ENCODE peak calls at places on chromosome 16, in ten cellular contexts. One of them, this sample, is unnamed.

GRCh38 chr16:27232061-27232841 is 28.9 kb downstream of the KDM8 start:
- DNase-seq in sigmoid colon: peak; percentile 59
- DNase-seq in GM12878: peak; percentile 66
- DNase-seq in esophagus muscularis mucosa: no peak
- DNase-seq in H1: no peak
- DNase-seq in K562: no peak
- DNase-seq in SK-N-SH: no peak
- DNase-seq in suprapubic skin: no peak
- DNase-seq in HepG2: no peak
- DNase-seq in stomach: no peak
- DNase-seq in this sample: peak; percentile 68

GRCh38 chr16:79618041-79618711 is 17.6 kb upstream of the MAF start:
- DNase-seq in stomach: no peak
- DNase-seq in GM12878: no peak
- DNase-seq in esophagus muscularis mucosa: no peak
- DNase-seq in H1: no peak
- DNase-seq in sigmoid colon: no peak
- DNase-seq in K562: no peak
- DNase-seq in HepG2: no peak
- DNase-seq in suprapubic skin: no peak
- DNase-seq in SK-N-SH: no peak
- DNase-seq in this sample: no peak

GRCh38 chr16:82641336-82641984 is 14.7 kb downstream of the CDH13 start:
- DNase-seq in H1: no peak
- DNase-seq in sigmoid colon: no peak
- DNase-seq in HepG2: no peak
- DNase-seq in SK-N-SH: no peak
- DNase-seq in K562: no peak
- DNase-seq in suprapubic skin: no peak
- DNase-seq in stomach: no peak
- DNase-seq in esophagus muscularis mucosa: no peak
- DNase-seq in GM12878: no peak
- DNase-seq in this sample: no peak

GRCh38 chr16:69514366-69514765 is 51.4 kb upstream of the NFAT5 start:
- DNase-seq in K562: no peak
- DNase-seq in H1: no peak
- DNase-seq in sigmoid colon: no peak
- DNase-seq in stomach: no peak
- DNase-seq in esophagus muscularis mucosa: no peak
- DNase-seq in suprapubic skin: no peak
- DNase-seq in HepG2: no peak
- DNase-seq in GM12878: no peak
- DNase-seq in SK-N-SH: no peak
- DNase-seq in this sample: no peak

GRCh38 chr16:49661465-49662187 is 194.3 kb downstream of the ZNF423 start:
- DNase-seq in K562: no peak
- DNase-seq in esophagus muscularis mucosa: no peak
- DNase-seq in sigmoid colon: no peak
- DNase-seq in GM12878: no peak
- DNase-seq in HepG2: no peak
- DNase-seq in stomach: no peak
- DNase-seq in suprapubic skin: no peak
- DNase-seq in SK-N-SH: peak; percentile 76
- DNase-seq in H1: no peak
- DNase-seq in this sample: no peak

GRCh38 chr16:85778873-85779272 is 20.5 kb downstream of the EMC8 start:
- DNase-seq in GM12878: no peak
- DNase-seq in sigmoid colon: no peak
- DNase-seq in K562: no peak
- DNase-seq in esophagus muscularis mucosa: no peak
- DNase-seq in suprapubic skin: no peak
- DNase-seq in HepG2: no peak
- DNase-seq in H1: no peak
- DNase-seq in stomach: no peak
- DNase-seq in SK-N-SH: no peak
- DNase-seq in this sample: no peak

GRCh38 chr16:79882292-79882995 is 281.9 kb upstream of the MAF start:
- DNase-seq in GM12878: no peak
- DNase-seq in HepG2: no peak
- DNase-seq in K562: no peak
- DNase-seq in esophagus muscularis mucosa: no peak
- DNase-seq in sigmoid colon: no peak
- DNase-seq in SK-N-SH: no peak
- DNase-seq in H1: no peak
- DNase-seq in stomach: no peak
- DNase-seq in suprapubic skin: no peak
- DNase-seq in this sample: no peak

GRCh38 chr16:69941251-69942098 is 9.7 kb upstream of the CLEC18A start:
- DNase-seq in esophagus muscularis mucosa: no peak
- DNase-seq in sigmoid colon: no peak
- DNase-seq in SK-N-SH: no peak
- DNase-seq in H1: no peak
- DNase-seq in GM12878: no peak
- DNase-seq in K562: no peak
- DNase-seq in suprapubic skin: peak; percentile 73
- DNase-seq in stomach: no peak
- DNase-seq in HepG2: no peak
- DNase-seq in this sample: no peak

GRCh38 chr16:75000481-75001081 is 1.8 kb downstream of the ZNRF1 start:
- DNase-seq in stomach: no peak
- DNase-seq in esophagus muscularis mucosa: peak; percentile 86
- DNase-seq in sigmoid colon: no peak
- DNase-seq in SK-N-SH: peak; percentile 61
- DNase-seq in suprapubic skin: no peak
- DNase-seq in H1: no peak
- DNase-seq in K562: no peak
- DNase-seq in HepG2: no peak
- DNase-seq in GM12878: no peak
- DNase-seq in this sample: no peak

GRCh38 chr16:31213877-31214704 is at the start of gene TRIM72:
- DNase-seq in suprapubic skin: no peak
- DNase-seq in GM12878: no peak
- DNase-seq in stomach: no peak
- DNase-seq in HepG2: no peak
- DNase-seq in H1: no peak
- DNase-seq in K562: no peak
- DNase-seq in SK-N-SH: no peak
- DNase-seq in sigmoid colon: no peak
- DNase-seq in esophagus muscularis mucosa: no peak
- DNase-seq in this sample: no peak

GRCh38 chr16:31072540-31073072 is 1.4 kb downstream of the ZNF668 start:
- DNase-seq in H1: no peak
- DNase-seq in esophagus muscularis mucosa: no peak
- DNase-seq in HepG2: peak; percentile 27
- DNase-seq in SK-N-SH: peak; percentile 62
- DNase-seq in sigmoid colon: peak; percentile 61
- DNase-seq in K562: peak; percentile 50
- DNase-seq in suprapubic skin: no peak
- DNase-seq in stomach: no peak
- DNase-seq in GM12878: no peak
- DNase-seq in this sample: peak; percentile 38

GRCh38 chr16:54040975-54041374 is 245.6 kb downstream of the IRX3 start:
- DNase-seq in GM12878: no peak
- DNase-seq in sigmoid colon: no peak
- DNase-seq in esophagus muscularis mucosa: no peak
- DNase-seq in suprapubic skin: no peak
- DNase-seq in stomach: no peak
- DNase-seq in H1: no peak
- DNase-seq in HepG2: no peak
- DNase-seq in SK-N-SH: no peak
- DNase-seq in K562: no peak
- DNase-seq in this sample: no peak

GRCh38 chr16:21598676-21599157 is 660 bp upstream of the METTL9 start:
- DNase-seq in sigmoid colon: no peak
- DNase-seq in H1: no peak
- DNase-seq in HepG2: no peak
- DNase-seq in SK-N-SH: no peak
- DNase-seq in suprapubic skin: no peak
- DNase-seq in K562: no peak
- DNase-seq in stomach: no peak
- DNase-seq in GM12878: no peak
- DNase-seq in esophagus muscularis mucosa: no peak
- DNase-seq in this sample: peak; percentile 31

GRCh38 chr16:28264656-28265055 is 27.7 kb upstream of the SBK1 start:
- DNase-seq in SK-N-SH: no peak
- DNase-seq in sigmoid colon: no peak
- DNase-seq in H1: no peak
- DNase-seq in stomach: peak; percentile 52
- DNase-seq in HepG2: no peak
- DNase-seq in esophagus muscularis mucosa: no peak
- DNase-seq in K562: peak; percentile 62
- DNase-seq in GM12878: no peak
- DNase-seq in suprapubic skin: no peak
- DNase-seq in this sample: peak; percentile 44

GRCh38 chr16:9186061-9186460 is 94.6 kb downstream of the HAPSTR1 start:
- DNase-seq in sigmoid colon: no peak
- DNase-seq in K562: no peak
- DNase-seq in SK-N-SH: no peak
- DNase-seq in suprapubic skin: no peak
- DNase-seq in stomach: no peak
- DNase-seq in H1: no peak
- DNase-seq in esophagus muscularis mucosa: no peak
- DNase-seq in HepG2: no peak
- DNase-seq in GM12878: no peak
- DNase-seq in this sample: no peak

GRCh38 chr16:9184354-9184690 is 92.9 kb downstream of the HAPSTR1 start:
- DNase-seq in GM12878: no peak
- DNase-seq in suprapubic skin: no peak
- DNase-seq in stomach: no peak
- DNase-seq in K562: no peak
- DNase-seq in esophagus muscularis mucosa: no peak
- DNase-seq in HepG2: no peak
- DNase-seq in SK-N-SH: no peak
- DNase-seq in sigmoid colon: no peak
- DNase-seq in H1: no peak
- DNase-seq in this sample: no peak

GRCh38 chr16:9177861-9178260 is 86.4 kb downstream of the HAPSTR1 start:
- DNase-seq in sigmoid colon: no peak
- DNase-seq in GM12878: no peak
- DNase-seq in HepG2: no peak
- DNase-seq in esophagus muscularis mucosa: no peak
- DNase-seq in suprapubic skin: no peak
- DNase-seq in K562: no peak
- DNase-seq in stomach: no peak
- DNase-seq in SK-N-SH: no peak
- DNase-seq in H1: no peak
- DNase-seq in this sample: no peak

GRCh38 chr16:9185396-9185795 is 94.0 kb downstream of the HAPSTR1 start:
- DNase-seq in sigmoid colon: no peak
- DNase-seq in HepG2: no peak
- DNase-seq in stomach: no peak
- DNase-seq in H1: no peak
- DNase-seq in esophagus muscularis mucosa: no peak
- DNase-seq in suprapubic skin: no peak
- DNase-seq in K562: no peak
- DNase-seq in GM12878: no peak
- DNase-seq in SK-N-SH: no peak
- DNase-seq in this sample: no peak

GRCh38 chr16:9183682-9184353 is 92.4 kb downstream of the HAPSTR1 start:
- DNase-seq in sigmoid colon: no peak
- DNase-seq in esophagus muscularis mucosa: no peak
- DNase-seq in H1: no peak
- DNase-seq in suprapubic skin: no peak
- DNase-seq in HepG2: no peak
- DNase-seq in GM12878: no peak
- DNase-seq in K562: peak; percentile 45
- DNase-seq in stomach: no peak
- DNase-seq in SK-N-SH: no peak
- DNase-seq in this sample: no peak
- H3K27me3 ChIP-seq in sigmoid colon: no peaks in the 10 kb centered on the region
- H3K27me3 ChIP-seq in esophagus muscularis mucosa: no peaks in the 10 kb centered on the region
- H3K27me3 ChIP-seq in H1: no peaks in the 10 kb centered on the region
- H3K27me3 ChIP-seq in suprapubic skin: no peaks in the 10 kb centered on the region
- H3K27me3 ChIP-seq in HepG2: peaks cover under 1% of the 10 kb centered on the region
- H3K27me3 ChIP-seq in GM12878: no peaks in the 10 kb centered on the region
- H3K27me3 ChIP-seq in K562: peaks cover 9% of the 10 kb centered on the region
- H3K27me3 ChIP-seq in stomach: no peaks in the 10 kb centered on the region
- H3K27me3 ChIP-seq in SK-N-SH: no peaks in the 10 kb centered on the region
- H3K27me3 ChIP-seq in this sample: no peaks in the 10 kb centered on the region

DNA sequence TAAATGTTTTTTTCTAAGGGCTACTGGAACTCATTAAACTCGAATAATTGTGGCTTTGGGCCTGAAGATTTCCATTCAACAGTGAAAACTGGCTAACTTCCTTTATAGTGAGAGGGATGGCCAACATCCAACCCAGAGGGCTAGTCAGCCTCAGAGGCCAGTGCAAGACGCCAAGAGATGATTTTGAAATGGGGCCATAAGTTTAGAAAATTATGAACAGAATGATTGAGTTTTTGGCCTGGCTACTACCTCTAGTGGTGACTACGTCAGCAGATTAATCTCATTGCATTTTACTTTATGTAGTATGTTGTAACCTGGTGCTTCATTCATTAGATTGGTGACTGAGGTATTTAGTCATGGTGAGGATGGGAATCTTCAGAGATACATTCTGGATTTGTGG is 28.4 kb downstream of the HAPSTR1 start:
- DNase-seq in sigmoid colon: peak; percentile 75
- DNase-seq in stomach: no peak
- DNase-seq in suprapubic skin: no peak
- DNase-seq in SK-N-SH: no peak
- DNase-seq in esophagus muscularis mucosa: no peak
- DNase-seq in GM12878: no peak
- DNase-seq in H1: no peak
- DNase-seq in K562: no peak
- DNase-seq in HepG2: no peak
- DNase-seq in this sample: no peak
- TF ChIP-seq POLR2AphosphoS5 in sigmoid colon: no peak
- TF ChIP-seq POLR2AphosphoS5 in stomach: peak; percentile 50
- TF ChIP-seq POLR2AphosphoS5 in suprapubic skin: no peak
- TF ChIP-seq POLR2AphosphoS5 in SK-N-SH: no peak
- TF ChIP-seq POLR2AphosphoS5 in esophagus muscularis mucosa: peak; percentile 25
- TF ChIP-seq POLR2AphosphoS5 in GM12878: no peak
- TF ChIP-seq POLR2AphosphoS5 in H1: no peak
- TF ChIP-seq POLR2AphosphoS5 in K562: no peak
- TF ChIP-seq POLR2AphosphoS5 in HepG2: peak; percentile 19
- TF ChIP-seq POLR2AphosphoS5 in this sample: no peak

DNA sequence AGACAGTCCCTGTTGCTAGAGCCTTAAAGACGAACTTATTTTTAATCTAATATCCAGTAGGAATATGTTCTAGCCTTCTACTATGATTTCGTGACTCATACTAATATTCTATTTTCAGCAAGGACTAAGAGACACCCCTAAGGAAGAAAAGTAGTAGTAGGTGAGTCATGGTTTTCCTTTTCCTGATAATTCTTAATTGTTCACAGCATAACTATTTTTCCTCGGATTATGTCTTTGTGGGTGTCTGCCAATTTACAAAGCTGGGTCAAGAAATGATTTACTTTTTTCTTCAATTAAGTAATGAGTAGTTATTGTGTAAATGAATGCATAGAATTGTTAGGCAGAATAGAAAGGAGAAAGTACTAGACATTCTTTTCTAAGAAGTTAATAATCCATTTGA is 292.2 kb downstream of the TOX3 start:
- DNase-seq in K562: no peak
- DNase-seq in suprapubic skin: no peak
- DNase-seq in GM12878: no peak
- DNase-seq in SK-N-SH: no peak
- DNase-seq in HepG2: no peak
- DNase-seq in H1: no peak
- DNase-seq in stomach: no peak
- DNase-seq in sigmoid colon: no peak
- DNase-seq in esophagus muscularis mucosa: no peak
- DNase-seq in this sample: no peak
- TF ChIP-seq EP300 in K562: no peak
- TF ChIP-seq EP300 in suprapubic skin: no peak
- TF ChIP-seq EP300 in GM12878: no peak
- TF ChIP-seq EP300 in SK-N-SH: no peak
- TF ChIP-seq EP300 in HepG2: no peak
- TF ChIP-seq EP300 in H1: no peak
- TF ChIP-seq EP300 in stomach: no peak
- TF ChIP-seq EP300 in sigmoid colon: no peak
- TF ChIP-seq EP300 in esophagus muscularis mucosa: no peak
- TF ChIP-seq EP300 in this sample: no peak

GRCh38 chr16:22633794-22634193 is 123.1 kb downstream of the NPIPB5 start:
- DNase-seq in esophagus muscularis mucosa: no peak
- DNase-seq in SK-N-SH: no peak
- DNase-seq in GM12878: no peak
- DNase-seq in suprapubic skin: no peak
- DNase-seq in sigmoid colon: no peak
- DNase-seq in K562: no peak
- DNase-seq in stomach: no peak
- DNase-seq in H1: no peak
- DNase-seq in HepG2: no peak
- DNase-seq in this sample: no peak
- H3K27me3 ChIP-seq in esophagus muscularis mucosa: peaks cover 9% of the 10 kb centered on the region
- H3K27me3 ChIP-seq in SK-N-SH: no peaks in the 10 kb centered on the region
- H3K27me3 ChIP-seq in GM12878: no peaks in the 10 kb centered on the region
- H3K27me3 ChIP-seq in suprapubic skin: no peaks in the 10 kb centered on the region
- H3K27me3 ChIP-seq in sigmoid colon: no peaks in the 10 kb centered on the region
- H3K27me3 ChIP-seq in K562: no peaks in the 10 kb centered on the region
- H3K27me3 ChIP-seq in stomach: peaks cover 39% of the 10 kb centered on the region
- H3K27me3 ChIP-seq in H1: no peaks in the 10 kb centered on the region
- H3K27me3 ChIP-seq in HepG2: no peaks in the 10 kb centered on the region
- H3K27me3 ChIP-seq in this sample: peaks cover 16% of the 10 kb centered on the region